ENCODE peak calls at places on chromosomes 2 and 18, in eight cellular contexts. One of them, this sample, is unnamed.

GRCh38 chr2:11103984-11104793 is 51.1 kb upstream of the SLC66A3 start:
- DNase-seq in suprapubic skin: peak
- DNase-seq in KBM-7: no peak
- DNase-seq in activated naive CD4-positive, alpha-beta T cell treated with Interleukin-2 at 50 U/mL for 16 hours: peak
- DNase-seq in activated CD4-positive, alpha-beta T cell treated with anti-CD3 and anti-CD28 coated beads for 48 hours: peak
- DNase-seq in H1: no peak
- DNase-seq in SK-N-SH: no peak
- DNase-seq in nephron progenitor cell: no peak
- DNase-seq in this sample: no peak

GRCh38 chr2:132542953-132543569 is 126.5 kb downstream of the GPR39 start:
- DNase-seq in activated CD4-positive, alpha-beta T cell treated with anti-CD3 and anti-CD28 coated beads for 48 hours: no peak
- DNase-seq in activated naive CD4-positive, alpha-beta T cell treated with Interleukin-2 at 50 U/mL for 16 hours: no peak
- DNase-seq in H1: no peak
- DNase-seq in nephron progenitor cell: no peak
- DNase-seq in KBM-7: peak
- DNase-seq in SK-N-SH: no peak
- DNase-seq in suprapubic skin: no peak
- DNase-seq in this sample: no peak

GRCh38 chr2:8435608-8436007 is 246.2 kb upstream of the ID2 start:
- DNase-seq in H1: no peak
- DNase-seq in KBM-7: no peak
- DNase-seq in nephron progenitor cell: no peak
- DNase-seq in activated naive CD4-positive, alpha-beta T cell treated with Interleukin-2 at 50 U/mL for 16 hours: no peak
- DNase-seq in suprapubic skin: no peak
- DNase-seq in SK-N-SH: no peak
- DNase-seq in activated CD4-positive, alpha-beta T cell treated with anti-CD3 and anti-CD28 coated beads for 48 hours: no peak
- DNase-seq in this sample: no peak

GRCh38 chr2:237497820-237498128 is 10.7 kb downstream of the MLPH start:
- DNase-seq in KBM-7: no peak
- DNase-seq in H1: no peak
- DNase-seq in suprapubic skin: peak
- DNase-seq in activated naive CD4-positive, alpha-beta T cell treated with Interleukin-2 at 50 U/mL for 16 hours: no peak
- DNase-seq in activated CD4-positive, alpha-beta T cell treated with anti-CD3 and anti-CD28 coated beads for 48 hours: peak
- DNase-seq in SK-N-SH: no peak
- DNase-seq in nephron progenitor cell: no peak
- DNase-seq in this sample: no peak

GRCh38 chr2:62968168-62968567 is 82.5 kb upstream of the OTX1 start:
- DNase-seq in activated CD4-positive, alpha-beta T cell treated with anti-CD3 and anti-CD28 coated beads for 48 hours: no peak
- DNase-seq in H1: no peak
- DNase-seq in suprapubic skin: no peak
- DNase-seq in activated naive CD4-positive, alpha-beta T cell treated with Interleukin-2 at 50 U/mL for 16 hours: no peak
- DNase-seq in KBM-7: no peak
- DNase-seq in nephron progenitor cell: no peak
- DNase-seq in SK-N-SH: no peak
- DNase-seq in this sample: no peak

GRCh38 chr2:69062307-69062706 is 49.3 kb downstream of the ANTXR1 start:
- DNase-seq in SK-N-SH: no peak
- DNase-seq in H1: no peak
- DNase-seq in activated CD4-positive, alpha-beta T cell treated with anti-CD3 and anti-CD28 coated beads for 48 hours: no peak
- DNase-seq in KBM-7: no peak
- DNase-seq in suprapubic skin: no peak
- DNase-seq in activated naive CD4-positive, alpha-beta T cell treated with Interleukin-2 at 50 U/mL for 16 hours: no peak
- DNase-seq in nephron progenitor cell: no peak
- DNase-seq in this sample: no peak

GRCh38 chr2:238658820-238659219 is 189.1 kb upstream of the TWIST2 start:
- DNase-seq in suprapubic skin: no peak
- DNase-seq in KBM-7: no peak
- DNase-seq in activated naive CD4-positive, alpha-beta T cell treated with Interleukin-2 at 50 U/mL for 16 hours: no peak
- DNase-seq in activated CD4-positive, alpha-beta T cell treated with anti-CD3 and anti-CD28 coated beads for 48 hours: no peak
- DNase-seq in H1: no peak
- DNase-seq in nephron progenitor cell: no peak
- DNase-seq in SK-N-SH: no peak
- DNase-seq in this sample: no peak

GRCh38 chr2:159029936-159030335 is 61.5 kb downstream of the TANC1 start:
- DNase-seq in suprapubic skin: no peak
- DNase-seq in activated CD4-positive, alpha-beta T cell treated with anti-CD3 and anti-CD28 coated beads for 48 hours: no peak
- DNase-seq in nephron progenitor cell: no peak
- DNase-seq in H1: no peak
- DNase-seq in SK-N-SH: no peak
- DNase-seq in KBM-7: no peak
- DNase-seq in activated naive CD4-positive, alpha-beta T cell treated with Interleukin-2 at 50 U/mL for 16 hours: no peak
- DNase-seq in this sample: no peak

GRCh38 chr18:23627325-23627724 is 35.4 kb downstream of the ANKRD29 start:
- DNase-seq in KBM-7: peak
- DNase-seq in nephron progenitor cell: no peak
- DNase-seq in suprapubic skin: no peak
- DNase-seq in activated naive CD4-positive, alpha-beta T cell treated with Interleukin-2 at 50 U/mL for 16 hours: no peak
- DNase-seq in activated CD4-positive, alpha-beta T cell treated with anti-CD3 and anti-CD28 coated beads for 48 hours: no peak
- DNase-seq in SK-N-SH: no peak
- DNase-seq in H1: no peak
- DNase-seq in this sample: no peak